ENCODE peak calls at places on chromosomes 11 and 22, in four cellular contexts. One of them, this sample, is unnamed. For H3K4me1, the result is how much of the 10 kb centered on the place peaks cover.

GRCh38 chr22:33865248-33865647 is 55.0 kb downstream of the LARGE1 start:
- DNase-seq in left ventricle myocardium inferior: no peak
- DNase-seq in upper lobe of right lung: no peak
- DNase-seq in adrenal gland: no peak
- DNase-seq in this sample: no peak

GRCh38 chr22:30668306-30668655 is 606 bp upstream of the DUSP18 start:
- DNase-seq in left ventricle myocardium inferior: no peak
- DNase-seq in upper lobe of right lung: no peak
- DNase-seq in adrenal gland: no peak
- DNase-seq in this sample: no peak

GRCh38 chr11:66956689-66957290 is 1.4 kb downstream of the PC start:
- DNase-seq in left ventricle myocardium inferior: no peak
- DNase-seq in upper lobe of right lung: peak
- DNase-seq in adrenal gland: no peak
- DNase-seq in this sample: peak

GRCh38 chr11:112882494-112883381 is 78.5 kb upstream of the NCAM1 start:
- DNase-seq in left ventricle myocardium inferior: peak
- DNase-seq in upper lobe of right lung: no peak
- DNase-seq in adrenal gland: no peak
- DNase-seq in this sample: no peak

GRCh38 chr11:72675221-72675620 is 999 bp upstream of the PDE2A start:
- DNase-seq in left ventricle myocardium inferior: no peak
- DNase-seq in upper lobe of right lung: no peak
- DNase-seq in adrenal gland: no peak
- DNase-seq in this sample: no peak

GRCh38 chr22:20807315-20807752 is 33.4 kb downstream of the SERPIND1 start:
- DNase-seq in left ventricle myocardium inferior: no peak
- DNase-seq in upper lobe of right lung: no peak
- DNase-seq in adrenal gland: no peak
- DNase-seq in this sample: peak

GRCh38 chr11:102603091-102603490 is 22.0 kb downstream of the MMP20 start:
- DNase-seq in left ventricle myocardium inferior: no peak
- DNase-seq in upper lobe of right lung: no peak
- DNase-seq in adrenal gland: no peak
- DNase-seq in this sample: no peak

GRCh38 chr22:23237841-23238240 is 57.5 kb downstream of the BCR start:
- DNase-seq in left ventricle myocardium inferior: no peak
- DNase-seq in upper lobe of right lung: no peak
- DNase-seq in adrenal gland: no peak
- DNase-seq in this sample: no peak

DNA sequence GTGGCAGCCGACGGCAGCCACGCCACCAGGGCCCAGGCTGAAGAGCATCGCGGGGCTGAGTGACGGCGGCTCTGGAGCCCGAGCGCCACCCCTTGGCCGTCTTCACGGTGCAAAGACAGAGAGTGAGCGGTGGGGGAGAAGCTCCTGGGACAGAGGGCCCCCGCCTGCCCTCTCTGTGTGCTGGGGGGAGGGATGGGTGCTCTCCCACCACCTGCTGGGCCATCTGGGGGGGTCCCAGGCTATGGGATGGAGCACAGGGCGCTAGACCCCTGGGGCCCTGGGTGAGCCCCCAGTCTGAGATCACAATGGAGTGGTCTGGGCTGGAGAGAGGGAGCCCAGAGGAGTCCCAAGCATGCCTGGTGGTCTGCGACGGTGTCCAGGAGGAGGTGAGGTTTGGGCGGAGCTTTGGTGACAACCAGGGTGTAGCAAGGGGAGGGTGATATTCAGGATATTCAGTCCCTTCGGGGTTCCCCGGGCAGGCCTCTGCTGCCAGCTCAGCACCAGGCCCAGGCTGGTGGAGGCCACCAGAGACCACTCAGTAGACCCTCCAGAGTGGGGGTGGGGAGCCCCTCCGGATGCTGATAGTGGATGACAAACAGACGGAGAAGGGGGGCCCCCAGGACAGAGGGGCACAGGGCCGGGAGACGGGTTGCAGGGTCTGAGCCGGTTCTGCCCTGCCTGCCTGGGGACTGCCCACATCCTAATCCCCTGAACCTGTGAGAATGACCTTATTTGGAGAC is 78.1 kb upstream of the PRR5 start:
- DNase-seq in left ventricle myocardium inferior: no peak
- DNase-seq in upper lobe of right lung: no peak
- DNase-seq in adrenal gland: no peak
- DNase-seq in this sample: no peak
- TF ChIP-seq CTCF in left ventricle myocardium inferior: peak
- TF ChIP-seq CTCF in upper lobe of right lung: peak
- TF ChIP-seq CTCF in adrenal gland: peak
- TF ChIP-seq CTCF in this sample: peak

GRCh38 chr11:44755553-44756505 is 29.1 kb downstream of the TSPAN18 start:
- DNase-seq in left ventricle myocardium inferior: no peak
- DNase-seq in upper lobe of right lung: peak
- DNase-seq in adrenal gland: peak
- DNase-seq in this sample: no peak
- H3K4me1 ChIP-seq in left ventricle myocardium inferior: half or more
- H3K4me1 ChIP-seq in upper lobe of right lung: under half
- H3K4me1 ChIP-seq in adrenal gland: half or more
- H3K4me1 ChIP-seq in this sample: under half

DNA sequence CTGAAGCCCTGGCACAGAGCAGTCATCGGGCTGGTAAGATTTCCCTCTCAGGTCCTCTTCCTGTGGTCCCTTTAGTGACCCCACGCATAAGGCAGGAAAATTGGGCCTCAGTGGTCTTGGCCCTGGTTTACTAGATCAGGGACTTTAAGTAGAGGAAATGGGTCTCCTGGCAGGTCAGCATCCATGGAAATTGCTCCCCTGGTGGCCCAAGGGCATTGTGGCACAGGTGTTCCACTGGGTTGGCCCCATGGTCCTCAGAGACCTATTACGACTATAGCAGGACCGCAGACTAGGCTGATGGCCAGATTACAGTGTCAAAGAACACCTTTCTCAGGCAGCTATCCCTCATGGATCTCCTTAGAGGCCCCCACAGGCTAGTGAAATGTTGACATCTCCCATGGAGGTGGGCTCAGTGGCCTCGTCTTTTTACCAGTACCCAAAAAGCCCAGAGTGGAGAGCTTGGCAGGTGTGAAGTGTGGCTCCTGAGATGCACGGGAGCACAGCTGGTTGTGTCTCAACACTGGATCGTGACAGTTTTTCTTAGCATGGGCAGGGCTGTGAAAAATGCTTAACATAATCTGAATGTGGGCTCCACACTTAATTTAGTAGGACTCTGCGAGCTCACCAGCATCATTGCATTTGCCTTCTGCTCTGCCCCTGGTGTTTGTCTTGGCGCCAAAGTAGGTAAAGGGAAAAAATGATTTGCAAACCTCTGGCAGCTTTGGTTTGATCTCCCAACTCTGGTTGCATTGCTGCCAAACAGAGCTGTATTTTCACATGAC is 74.2 kb downstream of the ZBTB16 start:
- DNase-seq in left ventricle myocardium inferior: no peak
- DNase-seq in upper lobe of right lung: no peak
- DNase-seq in adrenal gland: no peak
- DNase-seq in this sample: no peak
- H3K27ac ChIP-seq in left ventricle myocardium inferior: peak
- H3K27ac ChIP-seq in upper lobe of right lung: no peak
- H3K27ac ChIP-seq in adrenal gland: no peak
- H3K27ac ChIP-seq in this sample: no peak

GRCh38 chr22:27937453-27937852 is 18.4 kb upstream of the PITPNB start:
- DNase-seq in left ventricle myocardium inferior: no peak
- DNase-seq in upper lobe of right lung: no peak
- DNase-seq in adrenal gland: no peak
- DNase-seq in this sample: no peak
- TF ChIP-seq CTCF in left ventricle myocardium inferior: no peak
- TF ChIP-seq CTCF in upper lobe of right lung: no peak
- TF ChIP-seq CTCF in adrenal gland: no peak
- TF ChIP-seq CTCF in this sample: peak

This sample was measured in foreskin keratinocyte.